ENCODE peak calls at places on chromosomes 6 and 20, in six cellular contexts. E is lower lobe of right lung; K is CD8-positive, alpha-beta memory T cell; J is brain microvascular endothelial cell; W is CD8-positive, alpha-beta T cell; D is psoas muscle. U is an unnamed sample.

GRCh38 chr6:42724825-42725224 is 2.4 kb upstream of the PRPH2 start:
- DNase-seq in E (no peak), K (no peak), J (no peak), W (no peak), D (no peak), U (no peak)

GRCh38 chr6:31400467-31401289 is 2.7 kb upstream of the MICA start:
- DNase-seq in E (peak; percentile 92), K (peak; percentile 79), J (peak; percentile 40), W (peak; percentile 76), D (peak; percentile 87), U (peak; percentile 64)

GRCh38 chr6:40997256-40997957 is 41.6 kb downstream of the UNC5CL start:
- DNase-seq in E (no peak), K (no peak), J (peak; percentile 73), W (no peak), D (no peak), U (peak; percentile 58)

GRCh38 chr6:19925533-19925932 is 88.4 kb downstream of the ID4 start:
- DNase-seq in E (no peak), K (no peak), J (no peak), W (no peak), D (no peak), U (no peak)

GRCh38 chr20:24783631-24784492 is 165.2 kb upstream of the CST7 start:
- DNase-seq in E (peak; percentile 26), K (no peak), J (no peak), W (no peak), D (no peak), U (peak; percentile 82)

GRCh38 chr6:53830356-53830755 is 35.6 kb downstream of the LRRC1 start:
- DNase-seq in E (no peak), K (no peak), J (no peak), W (no peak), D (no peak), U (no peak)

GRCh38 chr20:58330692-58331091 is 21.2 kb downstream of the RAB22A start:
- DNase-seq in E (no peak), K (no peak), J (no peak), W (no peak), D (peak; percentile 64), U (no peak)

GRCh38 chr6:11381801-11382513 is 149.5 kb upstream of the NEDD9 start:
- DNase-seq in E (peak; percentile 64), K (peak; percentile 54), J (no peak), W (peak; percentile 64), D (no peak), U (no peak)

GRCh38 chr20:21353236-21353635 is 44.1 kb downstream of the NKX2-4 start:
- DNase-seq in E (no peak), K (no peak), J (no peak), W (no peak), D (no peak), U (no peak)

GRCh38 chr20:35003211-35004031 is 47.8 kb downstream of the MYH7B start:
- DNase-seq in E (peak; percentile 19), K (no peak), J (no peak), W (no peak), D (peak; percentile 44), U (peak; percentile 45)

GRCh38 chr6:148407372-148407771 is 64.7 kb downstream of the SASH1 start:
- DNase-seq in E (no peak), K (no peak), J (peak; percentile 87), W (no peak), D (peak; percentile 68), U (no peak)

GRCh38 chr6:169263836-169264608 is 10.4 kb upstream of the THBS2 start:
- DNase-seq in E (no peak), K (no peak), J (peak; percentile 48), W (no peak), D (no peak), U (no peak)

GRCh38 chr6:100217225-100217624 is 223.2 kb upstream of the MCHR2 start:
- DNase-seq in E (no peak), K (no peak), J (no peak), W (no peak), D (no peak), U (no peak)

GRCh38 chr6:128039542-128039941 is 138.7 kb upstream of the THEMIS start:
- DNase-seq in E (no peak), K (no peak), J (no peak), W (no peak), D (no peak), U (no peak)

GRCh38 chr6:3808189-3808588 is 41.0 kb upstream of the FAM50B start:
- DNase-seq in E (no peak), K (no peak), J (no peak), W (no peak), D (no peak), U (no peak)

GRCh38 chr6:105359419-105360366 is 43.2 kb downstream of the PREP start:
- DNase-seq in E (no peak), K (no peak), J (peak; percentile 85), W (no peak), D (no peak), U (no peak)

GRCh38 chr6:119979862-119980261 is 630.3 kb upstream of the MAN1A1 start:
- DNase-seq in E (no peak), K (no peak), J (no peak), W (no peak), D (no peak), U (peak; percentile 4)

GRCh38 chr6:105042648-105043047 is 85.7 kb downstream of the LIN28B start:
- DNase-seq in E (no peak), K (no peak), J (no peak), W (no peak), D (no peak), U (no peak)

GRCh38 chr6:71544028-71544427 is 255.4 kb downstream of the OGFRL1 start:
- DNase-seq in E (no peak), K (no peak), J (peak; percentile 45), W (no peak), D (no peak), U (no peak)

DNA sequence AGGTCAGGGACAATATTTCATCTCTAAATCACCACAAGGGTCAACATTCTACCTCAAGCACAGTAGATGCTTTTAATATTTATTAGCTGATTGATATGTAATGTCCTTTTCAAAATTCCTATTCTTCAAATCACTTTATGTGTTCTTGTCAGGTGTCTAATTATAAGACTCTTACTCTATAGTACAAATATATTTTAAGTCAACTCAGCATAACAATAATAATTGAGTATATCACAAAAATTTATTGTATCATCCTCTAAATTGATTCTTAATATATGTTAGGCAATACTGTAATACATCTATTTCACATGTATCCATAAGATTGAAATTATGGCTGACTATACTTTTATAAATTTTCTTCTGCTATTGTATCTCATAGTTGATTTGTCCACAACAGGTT is 423.9 kb downstream of the PKHD1 start:
- DNase-seq in E (no peak), K (no peak), J (no peak), W (no peak), D (no peak), U (no peak)
- H3K4me3 ChIP-seq in E (no peak overlapping the region), K (no peak overlapping the region), J (no peak overlapping the region), W (no peak overlapping the region), D (no peak overlapping the region), U (no peak overlapping the region)

GRCh38 chr20:36249450-36249849 is 13.2 kb downstream of the AAR2 start:
- DNase-seq in E (no peak), K (no peak), J (no peak), W (no peak), D (no peak), U (no peak)

GRCh38 chr20:36252511-36252910 is 16.2 kb downstream of the AAR2 start:
- DNase-seq in E (no peak), K (no peak), J (no peak), W (no peak), D (no peak), U (no peak)

GRCh38 chr20:36246410-36246809 is 10.1 kb downstream of the AAR2 start:
- DNase-seq in E (no peak), K (no peak), J (no peak), W (no peak), D (no peak), U (no peak)

GRCh38 chr20:36251426-36251825 is 15.1 kb downstream of the AAR2 start:
- DNase-seq in E (no peak), K (no peak), J (no peak), W (no peak), D (no peak), U (no peak)

DNA sequence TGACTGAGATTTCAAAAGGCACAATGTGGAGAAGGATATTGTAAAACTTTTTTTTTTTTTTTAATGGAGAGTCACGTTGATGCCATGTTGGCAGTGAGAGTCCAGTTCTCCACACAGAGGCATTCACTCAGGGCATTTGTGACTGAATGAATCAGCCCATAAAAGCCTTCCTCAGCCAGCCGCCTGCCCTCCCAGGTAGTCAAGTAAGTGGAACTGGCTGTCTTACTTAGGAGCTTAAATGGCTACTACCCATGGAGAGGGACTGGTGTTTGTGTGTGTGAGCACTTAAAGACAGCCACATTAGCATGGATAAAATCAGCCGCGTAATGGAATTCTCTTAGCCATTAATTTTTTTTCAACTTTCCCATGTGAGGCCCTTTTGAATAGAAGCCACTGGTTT is 12.6 kb downstream of the AAR2 start:
- DNase-seq in E (no peak), K (no peak), J (no peak), W (no peak), D (no peak), U (no peak)
- H3K36me3 ChIP-seq in E (peaks cover 98% of the 10 kb centered on the region), K (peaks cover 57% of the 10 kb centered on the region), J (peaks cover 51% of the 10 kb centered on the region), W (peaks cover 62% of the 10 kb centered on the region), D (peaks cover 84% of the 10 kb centered on the region), U (peaks cover 21% of the 10 kb centered on the region)

DNA sequence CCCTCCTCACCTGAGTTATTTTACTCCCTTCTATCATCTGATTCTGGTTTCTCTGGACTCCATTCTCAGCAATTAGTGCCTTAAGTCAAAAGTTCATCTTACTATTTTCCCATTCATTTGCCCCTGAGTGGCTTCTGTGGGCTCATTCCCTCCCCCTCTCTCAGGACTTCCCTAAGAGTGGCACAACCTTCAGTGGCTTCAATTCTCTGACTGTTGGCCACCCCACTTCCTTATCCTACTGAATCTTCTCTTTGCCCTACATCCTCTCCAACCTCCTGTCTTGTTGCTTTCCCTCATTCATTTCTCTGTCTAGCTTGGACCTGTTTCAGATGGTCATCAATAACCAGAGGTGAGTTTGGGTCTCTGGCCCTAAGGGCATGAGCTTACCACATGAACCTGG is 61.1 kb upstream of the GLP1R start:
- DNase-seq in E (no peak), K (no peak), J (no peak), W (no peak), D (no peak), U (no peak)
- H3K27me3 ChIP-seq in E (peaks cover 2% of the 10 kb centered on the region), K (no peaks in the 10 kb centered on the region), J (no peaks in the 10 kb centered on the region), W (no peaks in the 10 kb centered on the region), D (peaks cover 26% of the 10 kb centered on the region), U (no peaks in the 10 kb centered on the region)

GRCh38 chr20:1227121-1227582 is 1.3 kb downstream of the RAD21L1 start:
- DNase-seq in E (no peak), K (no peak), J (no peak), W (no peak), D (no peak), U (no peak)

GRCh38 chr20:1225729-1226313 is at the start of gene RAD21L1:
- DNase-seq in E (peak; percentile 80), K (peak; percentile 63), J (peak; percentile 58), W (peak; percentile 83), D (peak; percentile 86), U (peak; percentile 100)

GRCh38 chr20:1229541-1229940 is 3.7 kb downstream of the RAD21L1 start:
- DNase-seq in E (no peak), K (no peak), J (no peak), W (no peak), D (no peak), U (no peak)

GRCh38 chr20:1225263-1225728 is 548 bp upstream of the RAD21L1 start:
- DNase-seq in E (no peak), K (no peak), J (no peak), W (no peak), D (no peak), U (no peak)

DNA sequence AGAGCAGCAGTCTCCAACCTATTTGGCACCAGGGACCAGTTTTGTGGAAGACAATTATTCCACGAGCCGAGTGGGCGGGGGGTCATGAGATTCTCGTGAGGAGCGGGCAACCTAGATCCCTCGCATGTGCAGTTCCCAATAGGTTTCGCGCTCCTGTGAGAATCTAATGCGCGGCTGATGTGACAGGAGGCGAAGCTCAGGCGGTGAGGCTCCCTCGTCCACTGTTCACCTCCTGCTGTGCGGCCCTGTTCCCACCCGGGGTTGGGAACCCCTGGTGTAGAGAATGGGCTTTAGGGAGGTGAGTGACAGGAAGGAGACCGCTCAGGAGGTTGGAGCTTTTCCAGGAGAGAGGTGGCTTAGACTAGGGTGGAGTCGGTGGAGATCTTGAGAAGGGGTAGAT is 1.6 kb upstream of the RAD21L1 start:
- DNase-seq in E (no peak), K (no peak), J (no peak), W (no peak), D (no peak), U (no peak)
- H3K4me3 ChIP-seq in E (no peak overlapping the region), K (no peak overlapping the region), J (no peak overlapping the region), W (no peak overlapping the region), D (no peak overlapping the region), U (no peak overlapping the region)